ENCODE peak calls at places on chromosomes 16 and 17, in five cellular contexts. I is uterus; K is stimulated activated naive CD4-positive, alpha-beta T cell; N is left kidney; D is M059J. B is an unnamed sample.

GRCh38 chr17:56222255-56222654 is 69.0 kb downstream of the ANKFN1 start:
- DNase-seq in I (no peak), K (no peak), N (no peak), D (no peak), B (no peak)

GRCh38 chr17:77372444-77373297 is 231.9 kb downstream of the SEC14L1 start:
- DNase-seq in I (peak; percentile 86), K (peak; percentile 35), N (peak; percentile 96), D (peak; percentile 45), B (peak; percentile 79)

GRCh38 chr17:19766016-19766415 is 17.9 kb upstream of the ALDH3A1 start:
- DNase-seq in I (no peak), K (no peak), N (no peak), D (no peak), B (no peak)

GRCh38 chr16:56364865-56365264 is 60.5 kb downstream of the AMFR start:
- DNase-seq in I (no peak), K (no peak), N (no peak), D (no peak), B (no peak)

GRCh38 chr17:45942284-45942683 is 47.9 kb downstream of the MAPT start:
- DNase-seq in I (peak; percentile 36), K (no peak), N (no peak), D (peak; percentile 41), B (no peak)

GRCh38 chr16:2979669-2980226 is 498 bp downstream of the PKMYT1 start:
- DNase-seq in I (no peak), K (no peak), N (peak; percentile 37), D (no peak), B (no peak)

GRCh38 chr16:66661210-66661560 is 35.4 kb downstream of the CMTM4 start:
- DNase-seq in I (no peak), K (no peak), N (peak; percentile 54), D (no peak), B (no peak)

GRCh38 chr17:70100983-70101382 is 26.0 kb downstream of the KCNJ16 start:
- DNase-seq in I (no peak), K (no peak), N (no peak), D (peak; percentile 38), B (no peak)

GRCh38 chr17:32498362-32498761 is 11.6 kb downstream of the CDK5R1 start:
- DNase-seq in I (no peak), K (no peak), N (peak; percentile 84), D (no peak), B (no peak)

GRCh38 chr16:9378876-9379275 is 287.4 kb downstream of the HAPSTR1 start:
- DNase-seq in I (no peak), K (no peak), N (peak; percentile 27), D (no peak), B (no peak)

GRCh38 chr17:67881083-67881482 is 55.8 kb downstream of the BPTF start:
- DNase-seq in I (no peak), K (no peak), N (no peak), D (no peak), B (no peak)